ENCODE peak calls at places on chromosomes 1 and 21, in five cellular contexts. One of them, this sample, is unnamed. For H3K9me3 and H3K36me3, the result is how much of the 10 kb centered on the place peaks cover.

GRCh38 chr1:228144213-228145049 is 4.4 kb downstream of the GUK1 start:
- DNase-seq in CD8-positive, alpha-beta T cell: no peak
- DNase-seq in thoracic aorta: no peak
- DNase-seq in tibial artery: no peak
- DNase-seq in endothelial cell of umbilical vein: no peak
- DNase-seq in this sample: no peak

GRCh38 chr1:7646981-7647901 is 123.9 kb upstream of the VAMP3 start:
- DNase-seq in CD8-positive, alpha-beta T cell: peak
- DNase-seq in thoracic aorta: no peak
- DNase-seq in tibial artery: no peak
- DNase-seq in endothelial cell of umbilical vein: peak
- DNase-seq in this sample: peak

GRCh38 chr1:30034627-30035521 is 688.5 kb downstream of the MATN1 start:
- DNase-seq in CD8-positive, alpha-beta T cell: no peak
- DNase-seq in thoracic aorta: no peak
- DNase-seq in tibial artery: peak
- DNase-seq in endothelial cell of umbilical vein: no peak
- DNase-seq in this sample: peak

GRCh38 chr1:221138516-221138915 is 259.3 kb downstream of the HLX start:
- DNase-seq in CD8-positive, alpha-beta T cell: no peak
- DNase-seq in thoracic aorta: no peak
- DNase-seq in tibial artery: no peak
- DNase-seq in endothelial cell of umbilical vein: no peak
- DNase-seq in this sample: no peak

GRCh38 chr1:30668546-30669327 is 54.6 kb downstream of the MATN1 start:
- DNase-seq in CD8-positive, alpha-beta T cell: no peak
- DNase-seq in thoracic aorta: no peak
- DNase-seq in tibial artery: no peak
- DNase-seq in endothelial cell of umbilical vein: no peak
- DNase-seq in this sample: no peak

GRCh38 chr1:147640553-147641165 is 29.7 kb downstream of the ACP6 start:
- DNase-seq in CD8-positive, alpha-beta T cell: peak
- DNase-seq in thoracic aorta: no peak
- DNase-seq in tibial artery: no peak
- DNase-seq in endothelial cell of umbilical vein: peak
- DNase-seq in this sample: peak

GRCh38 chr1:119275145-119275929 is 93.2 kb upstream of the HAO2 start:
- DNase-seq in CD8-positive, alpha-beta T cell: no peak
- DNase-seq in thoracic aorta: no peak
- DNase-seq in tibial artery: no peak
- DNase-seq in endothelial cell of umbilical vein: peak
- DNase-seq in this sample: peak

GRCh38 chr1:213035573-213035972 is 15.5 kb upstream of the RPS6KC1 start:
- DNase-seq in CD8-positive, alpha-beta T cell: no peak
- DNase-seq in thoracic aorta: no peak
- DNase-seq in tibial artery: no peak
- DNase-seq in endothelial cell of umbilical vein: no peak
- DNase-seq in this sample: no peak

GRCh38 chr1:177219458-177220390 is 49.0 kb downstream of the BRINP2 start:
- DNase-seq in CD8-positive, alpha-beta T cell: no peak
- DNase-seq in thoracic aorta: no peak
- DNase-seq in tibial artery: no peak
- DNase-seq in endothelial cell of umbilical vein: no peak
- DNase-seq in this sample: no peak

GRCh38 chr21:40511976-40512375 is 335.0 kb downstream of the DSCAM start:
- DNase-seq in CD8-positive, alpha-beta T cell: no peak
- DNase-seq in thoracic aorta: no peak
- DNase-seq in tibial artery: no peak
- DNase-seq in endothelial cell of umbilical vein: no peak
- DNase-seq in this sample: no peak

GRCh38 chr1:116020668-116021272 is 44.5 kb downstream of the SLC22A15 start:
- DNase-seq in CD8-positive, alpha-beta T cell: peak
- DNase-seq in thoracic aorta: no peak
- DNase-seq in tibial artery: no peak
- DNase-seq in endothelial cell of umbilical vein: peak
- DNase-seq in this sample: peak

GRCh38 chr21:42424848-42425602 is 21.3 kb downstream of the UBASH3A start:
- DNase-seq in CD8-positive, alpha-beta T cell: peak
- DNase-seq in thoracic aorta: no peak
- DNase-seq in tibial artery: no peak
- DNase-seq in endothelial cell of umbilical vein: peak
- DNase-seq in this sample: no peak

GRCh38 chr1:99963041-99963795 is 6.6 kb upstream of the SLC35A3 start:
- DNase-seq in CD8-positive, alpha-beta T cell: no peak
- DNase-seq in thoracic aorta: no peak
- DNase-seq in tibial artery: no peak
- DNase-seq in endothelial cell of umbilical vein: peak
- DNase-seq in this sample: no peak

GRCh38 chr1:186301448-186301847 is 73.6 kb downstream of the TPR start:
- DNase-seq in CD8-positive, alpha-beta T cell: no peak
- DNase-seq in thoracic aorta: no peak
- DNase-seq in tibial artery: no peak
- DNase-seq in endothelial cell of umbilical vein: no peak
- DNase-seq in this sample: no peak

GRCh38 chr1:14910947-14911721 is 242.4 kb upstream of the TMEM51 start:
- DNase-seq in CD8-positive, alpha-beta T cell: no peak
- DNase-seq in thoracic aorta: no peak
- DNase-seq in tibial artery: peak
- DNase-seq in endothelial cell of umbilical vein: no peak
- DNase-seq in this sample: no peak

GRCh38 chr1:172069535-172069934 is 228.2 kb downstream of the DNM3 start:
- DNase-seq in CD8-positive, alpha-beta T cell: no peak
- DNase-seq in thoracic aorta: no peak
- DNase-seq in tibial artery: no peak
- DNase-seq in endothelial cell of umbilical vein: no peak
- DNase-seq in this sample: no peak

GRCh38 chr21:29114765-29115164 is 15.7 kb upstream of the MAP3K7CL start:
- DNase-seq in CD8-positive, alpha-beta T cell: no peak
- DNase-seq in thoracic aorta: no peak
- DNase-seq in tibial artery: no peak
- DNase-seq in endothelial cell of umbilical vein: no peak
- DNase-seq in this sample: no peak

GRCh38 chr1:42153598-42153995 is 387 bp downstream of the GUCA2B start:
- DNase-seq in CD8-positive, alpha-beta T cell: no peak
- DNase-seq in thoracic aorta: no peak
- DNase-seq in tibial artery: no peak
- DNase-seq in endothelial cell of umbilical vein: no peak
- DNase-seq in this sample: no peak
- H3K9me3 ChIP-seq in CD8-positive, alpha-beta T cell: under half
- H3K9me3 ChIP-seq in thoracic aorta: under half
- H3K9me3 ChIP-seq in tibial artery: under half
- H3K9me3 ChIP-seq in endothelial cell of umbilical vein: under half
- H3K9me3 ChIP-seq in this sample: under half

GRCh38 chr1:179126338-179127060 is 44.6 kb downstream of the TOR3A start:
- DNase-seq in CD8-positive, alpha-beta T cell: no peak
- DNase-seq in thoracic aorta: peak
- DNase-seq in tibial artery: peak
- DNase-seq in endothelial cell of umbilical vein: peak
- DNase-seq in this sample: no peak

GRCh38 chr1:179127163-179127895 is 45.5 kb downstream of the TOR3A start:
- DNase-seq in CD8-positive, alpha-beta T cell: no peak
- DNase-seq in thoracic aorta: no peak
- DNase-seq in tibial artery: no peak
- DNase-seq in endothelial cell of umbilical vein: peak
- DNase-seq in this sample: peak

GRCh38 chr1:179124866-179125265 is 43.0 kb downstream of the TOR3A start:
- DNase-seq in CD8-positive, alpha-beta T cell: no peak
- DNase-seq in thoracic aorta: no peak
- DNase-seq in tibial artery: no peak
- DNase-seq in endothelial cell of umbilical vein: no peak
- DNase-seq in this sample: no peak

GRCh38 chr1:179128520-179128919 is 46.6 kb downstream of the TOR3A start:
- DNase-seq in CD8-positive, alpha-beta T cell: no peak
- DNase-seq in thoracic aorta: no peak
- DNase-seq in tibial artery: no peak
- DNase-seq in endothelial cell of umbilical vein: no peak
- DNase-seq in this sample: no peak

GRCh38 chr1:179129702-179130473 is 48.0 kb downstream of the TOR3A start:
- DNase-seq in CD8-positive, alpha-beta T cell: no peak
- DNase-seq in thoracic aorta: no peak
- DNase-seq in tibial artery: no peak
- DNase-seq in endothelial cell of umbilical vein: peak
- DNase-seq in this sample: no peak
- H3K36me3 ChIP-seq in CD8-positive, alpha-beta T cell: under half
- H3K36me3 ChIP-seq in thoracic aorta: under half
- H3K36me3 ChIP-seq in tibial artery: under half
- H3K36me3 ChIP-seq in endothelial cell of umbilical vein: under half
- H3K36me3 ChIP-seq in this sample: half or more

GRCh38 chr1:61198554-61198953 is 116.2 kb downstream of the NFIA start:
- DNase-seq in CD8-positive, alpha-beta T cell: no peak
- DNase-seq in thoracic aorta: no peak
- DNase-seq in tibial artery: no peak
- DNase-seq in endothelial cell of umbilical vein: no peak
- DNase-seq in this sample: no peak

GRCh38 chr1:61190476-61191067 is 108.2 kb downstream of the NFIA start:
- DNase-seq in CD8-positive, alpha-beta T cell: no peak
- DNase-seq in thoracic aorta: no peak
- DNase-seq in tibial artery: no peak
- DNase-seq in endothelial cell of umbilical vein: no peak
- DNase-seq in this sample: no peak

GRCh38 chr1:61192666-61193325 is 110.4 kb downstream of the NFIA start:
- DNase-seq in CD8-positive, alpha-beta T cell: no peak
- DNase-seq in thoracic aorta: no peak
- DNase-seq in tibial artery: no peak
- DNase-seq in endothelial cell of umbilical vein: peak
- DNase-seq in this sample: no peak

GRCh38 chr1:61191140-61191720 is 108.9 kb downstream of the NFIA start:
- DNase-seq in CD8-positive, alpha-beta T cell: no peak
- DNase-seq in thoracic aorta: no peak
- DNase-seq in tibial artery: no peak
- DNase-seq in endothelial cell of umbilical vein: no peak
- DNase-seq in this sample: no peak

GRCh38 chr1:61193808-61194207 is 111.4 kb downstream of the NFIA start:
- DNase-seq in CD8-positive, alpha-beta T cell: no peak
- DNase-seq in thoracic aorta: no peak
- DNase-seq in tibial artery: no peak
- DNase-seq in endothelial cell of umbilical vein: no peak
- DNase-seq in this sample: no peak
- H3K9me3 ChIP-seq in CD8-positive, alpha-beta T cell: under half
- H3K9me3 ChIP-seq in thoracic aorta: under half
- H3K9me3 ChIP-seq in tibial artery: under half
- H3K9me3 ChIP-seq in endothelial cell of umbilical vein: under half
- H3K9me3 ChIP-seq in this sample: under half

GRCh38 chr21:43800124-43800523 is 10.7 kb downstream of the RRP1 start:
- DNase-seq in CD8-positive, alpha-beta T cell: no peak
- DNase-seq in thoracic aorta: no peak
- DNase-seq in tibial artery: no peak
- DNase-seq in endothelial cell of umbilical vein: no peak
- DNase-seq in this sample: no peak
- H3K36me3 ChIP-seq in CD8-positive, alpha-beta T cell: half or more
- H3K36me3 ChIP-seq in thoracic aorta: under half
- H3K36me3 ChIP-seq in tibial artery: half or more
- H3K36me3 ChIP-seq in endothelial cell of umbilical vein: half or more
- H3K36me3 ChIP-seq in this sample: half or more

This sample was measured in SJSA1.